ENCODE peak calls at places on chromosomes 6 and 20, in six cellular contexts. One of them, this sample, is unnamed.
A peak's percentile ranks its signal among the peaks of the same experiment; 100 is the strongest.

GRCh38 chr6:53956068-53956711 is 155.1 kb upstream of the MLIP start:
- DNase-seq in fibroblast of pulmonary artery: peak; percentile 68
- DNase-seq in adrenal gland: peak; percentile 58
- DNase-seq in cardiac muscle cell: peak; percentile 77
- DNase-seq in ascending aorta: no peak
- DNase-seq in GM23338: peak; percentile 87
- DNase-seq in this sample: no peak

GRCh38 chr6:56246544-56246940 is 838 bp downstream of the COL21A1 start:
- DNase-seq in fibroblast of pulmonary artery: no peak
- DNase-seq in adrenal gland: no peak
- DNase-seq in cardiac muscle cell: no peak
- DNase-seq in ascending aorta: no peak
- DNase-seq in GM23338: peak; percentile 72
- DNase-seq in this sample: no peak

GRCh38 chr6:16374796-16375195 is 136.4 kb downstream of the GMPR start:
- DNase-seq in fibroblast of pulmonary artery: no peak
- DNase-seq in adrenal gland: no peak
- DNase-seq in cardiac muscle cell: no peak
- DNase-seq in ascending aorta: no peak
- DNase-seq in GM23338: no peak
- DNase-seq in this sample: no peak

GRCh38 chr20:21185849-21186248 is 60.0 kb downstream of the KIZ start:
- DNase-seq in fibroblast of pulmonary artery: no peak
- DNase-seq in adrenal gland: no peak
- DNase-seq in cardiac muscle cell: no peak
- DNase-seq in ascending aorta: no peak
- DNase-seq in GM23338: no peak
- DNase-seq in this sample: no peak

GRCh38 chr6:64012351-64013060 is 376.9 kb downstream of the PHF3 start:
- DNase-seq in fibroblast of pulmonary artery: peak; percentile 79
- DNase-seq in adrenal gland: no peak
- DNase-seq in cardiac muscle cell: peak; percentile 83
- DNase-seq in ascending aorta: no peak
- DNase-seq in GM23338: peak; percentile 82
- DNase-seq in this sample: no peak

GRCh38 chr20:10990625-10991382 is 317.0 kb upstream of the JAG1 start:
- DNase-seq in fibroblast of pulmonary artery: no peak
- DNase-seq in adrenal gland: no peak
- DNase-seq in cardiac muscle cell: no peak
- DNase-seq in ascending aorta: no peak
- DNase-seq in GM23338: peak; percentile 15
- DNase-seq in this sample: no peak

GRCh38 chr20:53776858-53777257 is 183.2 kb upstream of the ZNF217 start:
- DNase-seq in fibroblast of pulmonary artery: no peak
- DNase-seq in adrenal gland: no peak
- DNase-seq in cardiac muscle cell: no peak
- DNase-seq in ascending aorta: no peak
- DNase-seq in GM23338: no peak
- DNase-seq in this sample: no peak

GRCh38 chr6:32195902-32196681 is 3.6 kb upstream of the GPSM3 start:
- DNase-seq in fibroblast of pulmonary artery: peak; percentile 99
- DNase-seq in adrenal gland: peak; percentile 89
- DNase-seq in cardiac muscle cell: peak; percentile 98
- DNase-seq in ascending aorta: peak; percentile 79
- DNase-seq in GM23338: peak; percentile 97
- DNase-seq in this sample: peak; percentile 86

GRCh38 chr20:36941403-36941835 is 10.1 kb downstream of the SAMHD1 start:
- DNase-seq in fibroblast of pulmonary artery: peak; percentile 25
- DNase-seq in adrenal gland: no peak
- DNase-seq in cardiac muscle cell: peak; percentile 56
- DNase-seq in ascending aorta: no peak
- DNase-seq in GM23338: no peak
- DNase-seq in this sample: no peak

GRCh38 chr6:17167327-17167979 is 65.6 kb downstream of the STMND1 start:
- DNase-seq in fibroblast of pulmonary artery: peak; percentile 42
- DNase-seq in adrenal gland: peak; percentile 50
- DNase-seq in cardiac muscle cell: peak; percentile 57
- DNase-seq in ascending aorta: no peak
- DNase-seq in GM23338: peak; percentile 82
- DNase-seq in this sample: no peak

GRCh38 chr6:2818593-2818992 is 23.1 kb downstream of the SERPINB1 start:
- DNase-seq in fibroblast of pulmonary artery: peak; percentile 77
- DNase-seq in adrenal gland: peak; percentile 34
- DNase-seq in cardiac muscle cell: peak; percentile 64
- DNase-seq in ascending aorta: no peak
- DNase-seq in GM23338: no peak
- DNase-seq in this sample: no peak

GRCh38 chr6:35128496-35128895 is 12.6 kb downstream of the TCP11 start:
- DNase-seq in fibroblast of pulmonary artery: no peak
- DNase-seq in adrenal gland: no peak
- DNase-seq in cardiac muscle cell: no peak
- DNase-seq in ascending aorta: no peak
- DNase-seq in GM23338: no peak
- DNase-seq in this sample: no peak

GRCh38 chr6:34143884-34144580 is 1.9 kb downstream of the GRM4 start:
- DNase-seq in fibroblast of pulmonary artery: no peak
- DNase-seq in adrenal gland: no peak
- DNase-seq in cardiac muscle cell: peak; percentile 5
- DNase-seq in ascending aorta: no peak
- DNase-seq in GM23338: peak; percentile 95
- DNase-seq in this sample: no peak

GRCh38 chr20:48189177-48189576 is 403.9 kb upstream of the SULF2 start:
- DNase-seq in fibroblast of pulmonary artery: peak; percentile 56
- DNase-seq in adrenal gland: no peak
- DNase-seq in cardiac muscle cell: peak; percentile 61
- DNase-seq in ascending aorta: no peak
- DNase-seq in GM23338: peak; percentile 53
- DNase-seq in this sample: no peak

GRCh38 chr6:155408981-155409380 is 46.7 kb downstream of the NOX3 start:
- DNase-seq in fibroblast of pulmonary artery: no peak
- DNase-seq in adrenal gland: no peak
- DNase-seq in cardiac muscle cell: no peak
- DNase-seq in ascending aorta: no peak
- DNase-seq in GM23338: peak; percentile 65
- DNase-seq in this sample: no peak

GRCh38 chr6:53035549-53036213 is 29.5 kb upstream of the FBXO9 start:
- DNase-seq in fibroblast of pulmonary artery: peak; percentile 40
- DNase-seq in adrenal gland: peak; percentile 67
- DNase-seq in cardiac muscle cell: peak; percentile 40
- DNase-seq in ascending aorta: no peak
- DNase-seq in GM23338: no peak
- DNase-seq in this sample: no peak

GRCh38 chr6:10073326-10073725 is 341.5 kb downstream of the TFAP2A start:
- DNase-seq in fibroblast of pulmonary artery: no peak
- DNase-seq in adrenal gland: no peak
- DNase-seq in cardiac muscle cell: no peak
- DNase-seq in ascending aorta: no peak
- DNase-seq in GM23338: no peak
- DNase-seq in this sample: no peak

GRCh38 chr6:85157266-85157665 is 292.6 kb upstream of the NT5E start:
- DNase-seq in fibroblast of pulmonary artery: no peak
- DNase-seq in adrenal gland: no peak
- DNase-seq in cardiac muscle cell: no peak
- DNase-seq in ascending aorta: no peak
- DNase-seq in GM23338: no peak
- DNase-seq in this sample: no peak

GRCh38 chr20:19528286-19529030 is 229.6 kb upstream of the RIN2 start:
- DNase-seq in fibroblast of pulmonary artery: no peak
- DNase-seq in adrenal gland: no peak
- DNase-seq in cardiac muscle cell: no peak
- DNase-seq in ascending aorta: no peak
- DNase-seq in GM23338: no peak
- DNase-seq in this sample: no peak

GRCh38 chr6:150116195-150116800 is 26.5 kb upstream of the PPP1R14C start:
- DNase-seq in fibroblast of pulmonary artery: no peak
- DNase-seq in adrenal gland: no peak
- DNase-seq in cardiac muscle cell: no peak
- DNase-seq in ascending aorta: no peak
- DNase-seq in GM23338: no peak
- DNase-seq in this sample: no peak

GRCh38 chr6:70310063-70310694 is 7.3 kb upstream of the COL9A1 start:
- DNase-seq in fibroblast of pulmonary artery: peak; percentile 67
- DNase-seq in adrenal gland: no peak
- DNase-seq in cardiac muscle cell: peak; percentile 60
- DNase-seq in ascending aorta: no peak
- DNase-seq in GM23338: peak; percentile 59
- DNase-seq in this sample: no peak

GRCh38 chr20:5265339-5265985 is 51.3 kb downstream of the PROKR2 start:
- DNase-seq in fibroblast of pulmonary artery: no peak
- DNase-seq in adrenal gland: no peak
- DNase-seq in cardiac muscle cell: no peak
- DNase-seq in ascending aorta: no peak
- DNase-seq in GM23338: peak; percentile 24
- DNase-seq in this sample: no peak

GRCh38 chr20:5264807-5265206 is 51.9 kb downstream of the PROKR2 start:
- DNase-seq in fibroblast of pulmonary artery: no peak
- DNase-seq in adrenal gland: no peak
- DNase-seq in cardiac muscle cell: no peak
- DNase-seq in ascending aorta: no peak
- DNase-seq in GM23338: no peak
- DNase-seq in this sample: no peak

GRCh38 chr20:5267092-5267491 is 49.7 kb downstream of the PROKR2 start:
- DNase-seq in fibroblast of pulmonary artery: no peak
- DNase-seq in adrenal gland: no peak
- DNase-seq in cardiac muscle cell: no peak
- DNase-seq in ascending aorta: no peak
- DNase-seq in GM23338: no peak
- DNase-seq in this sample: no peak

DNA sequence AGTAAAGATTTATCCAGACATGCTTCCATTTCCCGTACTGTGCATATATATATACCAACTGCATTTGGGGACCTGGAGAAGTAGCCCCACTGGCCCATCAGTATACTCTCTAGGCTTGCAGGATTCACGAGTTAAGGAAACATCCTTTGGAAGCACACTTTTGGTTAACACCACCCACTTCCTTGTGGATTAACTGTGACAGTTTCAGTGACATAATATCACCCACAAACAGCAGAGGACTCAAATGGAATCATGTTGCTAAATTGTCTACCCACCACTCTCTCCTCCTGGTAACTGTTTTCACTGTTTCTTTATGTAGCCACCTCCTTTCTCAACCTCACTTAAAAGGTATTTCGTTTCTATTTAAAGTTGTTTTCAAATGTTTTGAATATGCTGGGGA is 55.0 kb downstream of the PROKR2 start:
- DNase-seq in fibroblast of pulmonary artery: no peak
- DNase-seq in adrenal gland: no peak
- DNase-seq in cardiac muscle cell: no peak
- DNase-seq in ascending aorta: no peak
- DNase-seq in GM23338: no peak
- DNase-seq in this sample: no peak
- TF ChIP-seq CTCF in fibroblast of pulmonary artery: no peak
- TF ChIP-seq CTCF in adrenal gland: no peak
- TF ChIP-seq CTCF in cardiac muscle cell: no peak
- TF ChIP-seq CTCF in ascending aorta: no peak
- TF ChIP-seq CTCF in GM23338: no peak
- TF ChIP-seq CTCF in this sample: no peak

GRCh38 chr20:34709836-34710567 is 5.9 kb downstream of the TP53INP2 start:
- DNase-seq in fibroblast of pulmonary artery: no peak
- DNase-seq in adrenal gland: peak; percentile 56
- DNase-seq in cardiac muscle cell: peak; percentile 28
- DNase-seq in ascending aorta: no peak
- DNase-seq in GM23338: peak; percentile 68
- DNase-seq in this sample: no peak
- TF ChIP-seq CTCF in fibroblast of pulmonary artery: peak; percentile 14
- TF ChIP-seq CTCF in adrenal gland: no peak
- TF ChIP-seq CTCF in cardiac muscle cell: no peak
- TF ChIP-seq CTCF in ascending aorta: no peak
- TF ChIP-seq CTCF in GM23338: peak; percentile 19
- TF ChIP-seq CTCF in this sample: no peak

GRCh38 chr6:74137910-74138309 is 441.9 kb downstream of the CD109 start:
- DNase-seq in fibroblast of pulmonary artery: peak; percentile 86
- DNase-seq in adrenal gland: no peak
- DNase-seq in cardiac muscle cell: peak; percentile 87
- DNase-seq in ascending aorta: no peak
- DNase-seq in GM23338: peak; percentile 3
- DNase-seq in this sample: no peak

GRCh38 chr6:74128536-74128935 is 432.5 kb downstream of the CD109 start:
- DNase-seq in fibroblast of pulmonary artery: peak; percentile 10
- DNase-seq in adrenal gland: no peak
- DNase-seq in cardiac muscle cell: peak; percentile 29
- DNase-seq in ascending aorta: no peak
- DNase-seq in GM23338: no peak
- DNase-seq in this sample: no peak

GRCh38 chr6:74130641-74131040 is 434.6 kb downstream of the CD109 start:
- DNase-seq in fibroblast of pulmonary artery: no peak
- DNase-seq in adrenal gland: no peak
- DNase-seq in cardiac muscle cell: no peak
- DNase-seq in ascending aorta: no peak
- DNase-seq in GM23338: no peak
- DNase-seq in this sample: no peak

GRCh38 chr6:74133073-74133472 is 437.1 kb downstream of the CD109 start:
- DNase-seq in fibroblast of pulmonary artery: no peak
- DNase-seq in adrenal gland: no peak
- DNase-seq in cardiac muscle cell: no peak
- DNase-seq in ascending aorta: no peak
- DNase-seq in GM23338: no peak
- DNase-seq in this sample: no peak
- TF ChIP-seq CTCF in fibroblast of pulmonary artery: no peak
- TF ChIP-seq CTCF in adrenal gland: no peak
- TF ChIP-seq CTCF in cardiac muscle cell: no peak
- TF ChIP-seq CTCF in ascending aorta: no peak
- TF ChIP-seq CTCF in GM23338: no peak
- TF ChIP-seq CTCF in this sample: no peak

GRCh38 chr6:109531446-109531845 is 48.4 kb upstream of the ZBTB24 start:
- DNase-seq in fibroblast of pulmonary artery: no peak
- DNase-seq in adrenal gland: no peak
- DNase-seq in cardiac muscle cell: no peak
- DNase-seq in ascending aorta: no peak
- DNase-seq in GM23338: no peak
- DNase-seq in this sample: no peak

GRCh38 chr6:109526905-109527628 is 44.0 kb upstream of the ZBTB24 start:
- DNase-seq in fibroblast of pulmonary artery: peak; percentile 86
- DNase-seq in adrenal gland: peak; percentile 28
- DNase-seq in cardiac muscle cell: peak; percentile 85
- DNase-seq in ascending aorta: no peak
- DNase-seq in GM23338: peak; percentile 93
- DNase-seq in this sample: no peak

GRCh38 chr6:109523478-109523877 is 40.5 kb upstream of the ZBTB24 start:
- DNase-seq in fibroblast of pulmonary artery: peak; percentile 88
- DNase-seq in adrenal gland: no peak
- DNase-seq in cardiac muscle cell: peak; percentile 89
- DNase-seq in ascending aorta: no peak
- DNase-seq in GM23338: no peak
- DNase-seq in this sample: no peak

GRCh38 chr6:109524129-109524528 is 41.1 kb upstream of the ZBTB24 start:
- DNase-seq in fibroblast of pulmonary artery: no peak
- DNase-seq in adrenal gland: no peak
- DNase-seq in cardiac muscle cell: no peak
- DNase-seq in ascending aorta: no peak
- DNase-seq in GM23338: peak; percentile 8
- DNase-seq in this sample: no peak

DNA sequence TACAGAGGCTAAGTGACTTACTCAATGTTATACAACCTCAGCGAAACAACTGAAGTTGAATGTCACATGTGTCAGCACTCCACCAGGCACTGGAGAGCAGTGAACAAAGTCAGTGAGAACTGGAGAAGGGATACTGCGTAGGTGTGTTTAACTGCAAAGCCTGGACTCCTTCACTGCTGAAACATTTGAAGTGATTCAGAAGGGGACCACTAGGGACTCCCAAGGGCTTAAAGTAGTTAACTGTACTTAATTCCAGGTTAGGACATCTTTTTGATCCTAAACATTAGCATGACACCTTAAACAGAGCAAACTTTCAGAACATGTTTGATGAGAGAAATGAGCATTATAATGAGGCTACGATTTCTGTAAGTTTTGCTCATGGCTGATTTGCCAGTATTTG is 45.0 kb upstream of the ZBTB24 start:
- DNase-seq in fibroblast of pulmonary artery: peak; percentile 30
- DNase-seq in adrenal gland: no peak
- DNase-seq in cardiac muscle cell: peak; percentile 15
- DNase-seq in ascending aorta: no peak
- DNase-seq in GM23338: peak; percentile 66
- DNase-seq in this sample: no peak
- TF ChIP-seq CTCF in fibroblast of pulmonary artery: peak; percentile 43
- TF ChIP-seq CTCF in adrenal gland: no peak
- TF ChIP-seq CTCF in cardiac muscle cell: peak; percentile 33
- TF ChIP-seq CTCF in ascending aorta: no peak
- TF ChIP-seq CTCF in GM23338: peak; percentile 55
- TF ChIP-seq CTCF in this sample: no peak

This sample was measured in omental fat pad.